ENCODE peak calls at places on chromosomes 13 and 19, in seven cellular contexts. G is activated CD8-positive, alpha-beta memory T cell treated with anti-CD3 and anti-CD28 coated beads for 48 hours; J is stimulated activated CD4-positive, alpha-beta T cell treated with anti-CD3 and anti-CD28 coated beads, Interleukin-1b, Interleukin-23, amount 100 ng/mL, for 24 hours; Z is M059J; E is frontal cortex; H is NCI-H774; S is naive thymus-derived CD8-positive, alpha-beta T cell. L is an unnamed sample.

GRCh38 chr13:99226493-99226892 is 25.8 kb downstream of the UBAC2 start:
- DNase-seq in G (no peak), J (no peak), Z (no peak), E (no peak), H (no peak), S (no peak), L (no peak)

GRCh38 chr13:78430166-78430791 is 173.1 kb downstream of the POU4F1 start:
- DNase-seq in G (no peak), J (no peak), Z (no peak), E (no peak), H (peak), S (no peak), L (no peak)

GRCh38 chr13:110317496-110318195 is 10.6 kb downstream of the COL4A2 start:
- DNase-seq in G (no peak), J (no peak), Z (no peak), E (no peak), H (no peak), S (no peak), L (no peak)

GRCh38 chr19:44745386-44745831 is 3.1 kb upstream of the BCL3 start:
- DNase-seq in G (no peak), J (no peak), Z (peak), E (no peak), H (no peak), S (no peak), L (no peak)

GRCh38 chr19:19110410-19111137 is 27.7 kb downstream of the TMEM161A start:
- DNase-seq in G (no peak), J (no peak), Z (no peak), E (no peak), H (no peak), S (no peak), L (no peak)

GRCh38 chr13:109330941-109331340 is 455.4 kb downstream of the IRS2 start:
- DNase-seq in G (no peak), J (no peak), Z (no peak), E (no peak), H (no peak), S (no peak), L (no peak)

GRCh38 chr19:3097442-3097871 is 3.3 kb downstream of the GNA11 start:
- DNase-seq in G (no peak), J (no peak), Z (no peak), E (no peak), H (no peak), S (no peak), L (no peak)

GRCh38 chr19:12647490-12648071 is 19.0 kb downstream of the MAN2B1 start:
- DNase-seq in G (no peak), J (peak), Z (no peak), E (peak), H (peak), S (no peak), L (no peak)

GRCh38 chr13:75661443-75661842 is 25.3 kb downstream of the LMO7 start:
- DNase-seq in G (no peak), J (no peak), Z (no peak), E (no peak), H (no peak), S (no peak), L (no peak)

GRCh38 chr19:16627194-16627927 is 643 bp downstream of the MED26 start:
- DNase-seq in G (no peak), J (peak), Z (peak), E (no peak), H (no peak), S (peak), L (no peak)

GRCh38 chr19:48368942-48369341 is 4.8 kb downstream of the SYNGR4 start:
- DNase-seq in G (no peak), J (no peak), Z (no peak), E (no peak), H (peak), S (no peak), L (no peak)

GRCh38 chr13:22926176-22927007 is 254.4 kb upstream of the SGCG start:
- DNase-seq in G (no peak), J (no peak), Z (no peak), E (peak), H (no peak), S (no peak), L (no peak)

GRCh38 chr19:14383556-14383897 is 2.3 kb downstream of the ADGRE5 start:
- DNase-seq in G (no peak), J (no peak), Z (no peak), E (no peak), H (no peak), S (no peak), L (no peak)

GRCh38 chr13:73962284-73962683 is 171.9 kb downstream of the KLF12 start:
- DNase-seq in G (no peak), J (no peak), Z (no peak), E (no peak), H (no peak), S (no peak), L (no peak)

GRCh38 chr13:71817335-71817734 is 49.7 kb downstream of the DACH1 start:
- DNase-seq in G (no peak), J (no peak), Z (no peak), E (no peak), H (no peak), S (no peak), L (no peak)

GRCh38 chr13:113777311-113778260 is 18.6 kb downstream of the TMEM255B start:
- DNase-seq in G (no peak), J (no peak), Z (peak), E (no peak), H (no peak), S (no peak), L (no peak)

GRCh38 chr19:31583148-31583547 is 233.9 kb upstream of the TSHZ3 start:
- DNase-seq in G (no peak), J (no peak), Z (no peak), E (no peak), H (no peak), S (no peak), L (no peak)

GRCh38 chr19:5436948-5437306 is 18.3 kb upstream of the ZNRF4 start:
- DNase-seq in G (no peak), J (no peak), Z (no peak), E (no peak), H (no peak), S (no peak), L (no peak)

GRCh38 chr19:11018743-11019142 is 57.9 kb downstream of the SMARCA4 start:
- DNase-seq in G (no peak), J (no peak), Z (no peak), E (no peak), H (no peak), S (no peak), L (no peak)

GRCh38 chr13:31920301-31920818 is 111.2 kb upstream of the FRY start:
- DNase-seq in G (no peak), J (no peak), Z (peak), E (no peak), H (no peak), S (no peak), L (no peak)

GRCh38 chr13:31587696-31588266 is 151.5 kb upstream of the RXFP2 start:
- DNase-seq in G (no peak), J (no peak), Z (peak), E (no peak), H (no peak), S (no peak), L (no peak)

GRCh38 chr13:45851171-45851889 is at the start of gene SIAH3:
- DNase-seq in G (no peak), J (no peak), Z (peak), E (no peak), H (no peak), S (peak), L (no peak)

GRCh38 chr13:22665531-22665930 is 515.2 kb upstream of the SGCG start:
- DNase-seq in G (no peak), J (no peak), Z (no peak), E (no peak), H (peak), S (no peak), L (no peak)

GRCh38 chr19:956747-957451 is 27.2 kb upstream of the WDR18 start:
- DNase-seq in G (no peak), J (no peak), Z (no peak), E (no peak), H (no peak), S (no peak), L (no peak)

GRCh38 chr19:33345163-33345562 is 28.3 kb upstream of the CEBPG start:
- DNase-seq in G (no peak), J (no peak), Z (no peak), E (no peak), H (no peak), S (no peak), L (no peak)

GRCh38 chr13:79401259-79402071 is 4.6 kb downstream of the RBM26 start:
- DNase-seq in G (no peak), J (no peak), Z (no peak), E (no peak), H (no peak), S (no peak), L (no peak)

GRCh38 chr13:41601718-41602445 is 144.5 kb downstream of the RGCC start:
- DNase-seq in G (no peak), J (no peak), Z (no peak), E (no peak), H (no peak), S (no peak), L (no peak)

GRCh38 chr19:48510421-48511268 is 990 bp downstream of the LMTK3 start:
- DNase-seq in G (peak), J (peak), Z (peak), E (peak), H (peak), S (peak), L (peak)

GRCh38 chr19:35171730-35172129 is 17.2 kb downstream of the FXYD5 start:
- DNase-seq in G (no peak), J (no peak), Z (no peak), E (no peak), H (no peak), S (no peak), L (no peak)

GRCh38 chr13:99190147-99190985 is 10.3 kb upstream of the UBAC2 start:
- DNase-seq in G (no peak), J (no peak), Z (no peak), E (no peak), H (no peak), S (no peak), L (no peak)

GRCh38 chr13:50082426-50083283 is 67.4 kb downstream of the KCNRG start:
- DNase-seq in G (peak), J (peak), Z (peak), E (peak), H (peak), S (peak), L (peak)

GRCh38 chr13:80497007-80497406 is 156.1 kb upstream of the SPRY2 start:
- DNase-seq in G (no peak), J (no peak), Z (no peak), E (no peak), H (no peak), S (no peak), L (no peak)

GRCh38 chr13:59121507-59121906 is 1042.2 kb downstream of the DIAPH3 start:
- DNase-seq in G (no peak), J (no peak), Z (no peak), E (no peak), H (no peak), S (no peak), L (no peak)

GRCh38 chr19:8262431-8262830 is 45.7 kb downstream of the CD320 start:
- DNase-seq in G (no peak), J (no peak), Z (no peak), E (no peak), H (no peak), S (no peak), L (no peak)

GRCh38 chr19:42497492-42498226 is 30.6 kb downstream of the CEACAM1 start:
- DNase-seq in G (no peak), J (no peak), Z (no peak), E (no peak), H (no peak), S (no peak), L (no peak)

L was measured in activated CD4-positive, alpha-beta T cell treated with anti-CD3 and anti-CD28 coated beads for 24 hours.